ENCODE peak calls at places on chromosome 3, in five cellular contexts. H is ovary, V is fibroblast of lung, U is lung, G is upper lobe of left lung. Z is an unnamed sample.

GRCh38 chr3:4493931-4494806 is 1.0 kb downstream of the ITPR1 start:
- DNase-seq in U (no peak), V (peak; percentile 40), G (no peak), H (peak; percentile 55), Z (peak; percentile 65)

GRCh38 chr3:77281721-77282120 is 241.8 kb downstream of the ROBO2 start:
- DNase-seq in H (no peak), G (peak; percentile 1), V (no peak), U (no peak), Z (no peak)

GRCh38 chr3:184129012-184129411 is 6.1 kb upstream of the EIF2B5 start:
- DNase-seq in G (no peak), H (no peak), V (peak; percentile 45), U (peak; percentile 52), Z (no peak)

GRCh38 chr3:157160652-157161480 is 919 bp upstream of the CCNL1 start:
- DNase-seq in G (no peak), U (peak; percentile 87), H (peak; percentile 76), V (peak; percentile 96), Z (peak; percentile 94)

GRCh38 chr3:126928921-126929485 is 53.9 kb upstream of the PLXNA1 start:
- DNase-seq in U (no peak), V (no peak), G (no peak), H (no peak), Z (no peak)

GRCh38 chr3:142210608-142211007 is 14.8 kb downstream of the GK5 start:
- DNase-seq in G (no peak), V (peak; percentile 42), U (no peak), H (no peak), Z (no peak)

GRCh38 chr3:129399895-129400357 is 28.5 kb downstream of the EFCAB12 start:
- DNase-seq in G (no peak), U (no peak), V (no peak), H (no peak), Z (no peak)

GRCh38 chr3:138809506-138810266 is 25.0 kb downstream of the PIK3CB start:
- DNase-seq in G (no peak), H (no peak), V (no peak), U (no peak), Z (no peak)

GRCh38 chr3:66233033-66233432 is 12.2 kb downstream of the SLC25A26 start:
- DNase-seq in H (no peak), U (no peak), G (no peak), V (no peak), Z (no peak)

GRCh38 chr3:178483704-178484103 is 52.5 kb upstream of the KCNMB2 start:
- DNase-seq in V (no peak), G (no peak), H (no peak), U (no peak), Z (no peak)

DNA sequence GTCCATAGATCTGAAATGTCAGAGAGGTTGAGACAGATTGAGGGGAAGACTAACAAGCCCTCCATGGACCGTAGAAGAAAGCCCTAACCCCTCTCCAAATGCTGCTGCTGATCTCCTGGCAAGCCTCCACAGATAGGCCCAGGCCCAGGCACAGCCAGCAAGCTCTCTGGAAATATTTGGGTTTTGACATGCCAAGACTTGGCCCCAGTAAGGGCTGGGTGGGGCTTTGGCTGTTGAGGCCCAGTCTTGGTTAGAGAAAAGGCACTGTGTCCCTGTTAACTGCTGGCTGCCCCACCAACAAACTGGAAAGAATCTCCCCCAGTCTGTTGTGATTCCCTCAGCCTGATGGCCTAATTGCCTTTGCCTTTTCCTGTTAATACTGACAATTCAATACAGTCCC is 208.8 kb upstream of the CTDSPL start:
- DNase-seq in U (no peak), G (no peak), V (no peak), H (no peak), Z (no peak)
- H3K4me3 ChIP-seq in U (no peak overlapping the region), G (no peak overlapping the region), V (no peak overlapping the region), H (no peak overlapping the region), Z (no peak overlapping the region)

GRCh38 chr3:145266368-145266767 is 894.6 kb downstream of the PLOD2 start:
- DNase-seq in U (no peak), V (no peak), G (no peak), H (no peak), Z (no peak)
- TF ChIP-seq CTCF in U (no peak), V (peak; percentile 1), G (no peak), H (no peak), Z (no peak)

DNA sequence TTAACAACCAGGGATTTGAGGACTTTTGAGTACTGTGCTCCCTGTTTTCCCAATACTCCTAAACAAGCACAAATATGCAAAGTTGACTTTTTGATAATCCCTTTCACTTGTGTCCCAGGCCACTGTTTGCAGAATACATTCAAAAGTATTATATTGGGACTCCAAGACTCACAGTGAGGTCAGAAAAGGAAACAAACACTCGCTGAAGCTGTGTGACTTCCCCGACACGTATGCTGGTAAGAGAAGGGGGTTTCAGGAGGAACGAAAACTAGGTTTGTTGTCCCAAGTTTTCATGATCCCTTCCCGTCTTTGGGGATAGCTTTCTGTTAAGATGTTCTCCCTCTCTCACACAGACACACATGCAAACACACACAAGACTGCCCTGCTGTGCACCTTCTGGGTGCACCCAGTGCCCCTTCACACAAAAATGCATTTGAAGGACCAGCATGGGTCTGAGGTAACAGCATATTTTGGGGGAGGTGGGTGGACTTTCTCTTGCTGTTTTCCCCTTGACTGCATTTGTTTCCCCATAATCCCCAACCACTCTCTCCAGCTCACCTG is 225.2 kb upstream of the PRICKLE2 start:
- DNase-seq in U (no peak), G (no peak), H (no peak), V (no peak), Z (no peak)
- H3K4me3 ChIP-seq in U (no peak overlapping the region), G (no peak overlapping the region), H (no peak overlapping the region), V (no peak overlapping the region), Z (no peak overlapping the region)

GRCh38 chr3:16266714-16267113 is 1.7 kb downstream of the OXNAD1 start:
- DNase-seq in V (no peak), G (no peak), H (no peak), U (no peak), Z (no peak)
- TF ChIP-seq CTCF in V (no peak), G (no peak), H (no peak), U (no peak), Z (no peak)

Z was measured in right atrium auricular region.